ENCODE peak calls at places on chromosomes 2 and 18, in seven cellular contexts. I is brain microvascular endothelial cell, U is dorsolateral prefrontal cortex, L is tibial nerve, X is NT2/D1, T is A549, S is lower lobe of right lung. Q is an unnamed sample.
A peak's percentile ranks its signal among the peaks of the same experiment; 100 is the strongest.

GRCh38 chr2:148022351-148022750 is 1.5 kb downstream of the MBD5 start:
- DNase-seq in I (no peak), U (no peak), L (no peak), X (no peak), T (no peak), S (no peak), Q (no peak)

GRCh38 chr2:240405133-240405532 is 30.3 kb upstream of the GPC1 start:
- DNase-seq in I (no peak), U (no peak), L (no peak), X (no peak), T (no peak), S (no peak), Q (no peak)

GRCh38 chr2:148416248-148416647 is 228.3 kb upstream of the EPC2 start:
- DNase-seq in I (no peak), U (no peak), L (no peak), X (no peak), T (no peak), S (no peak), Q (no peak)

GRCh38 chr18:7000484-7001096 is 117.0 kb downstream of the LAMA1 start:
- DNase-seq in I (peak; percentile 16), U (no peak), L (no peak), X (no peak), T (no peak), S (no peak), Q (no peak)

GRCh38 chr18:3450358-3451107 is 561 bp downstream of the TGIF1 start:
- DNase-seq in I (peak; percentile 74), U (peak; percentile 42), L (peak; percentile 72), X (no peak), T (no peak), S (peak; percentile 81), Q (no peak)

GRCh38 chr2:101545940-101546339 is 71.0 kb upstream of the RFX8 start:
- DNase-seq in I (no peak), U (no peak), L (no peak), X (no peak), T (no peak), S (no peak), Q (no peak)

GRCh38 chr2:144154205-144154604 is 365.7 kb downstream of the ZEB2 start:
- DNase-seq in I (no peak), U (no peak), L (no peak), X (no peak), T (no peak), S (no peak), Q (no peak)

GRCh38 chr2:62071760-62072680 is 123.9 kb upstream of the B3GNT2 start:
- DNase-seq in I (no peak), U (no peak), L (no peak), X (no peak), T (no peak), S (no peak), Q (no peak)

GRCh38 chr2:55063226-55063625 is 13.0 kb upstream of the RTN4 start:
- DNase-seq in I (no peak), U (no peak), L (no peak), X (no peak), T (no peak), S (no peak), Q (no peak)

GRCh38 chr2:230924470-230925341 is at the start of gene GPR55:
- DNase-seq in I (no peak), U (peak; percentile 48), L (no peak), X (no peak), T (peak; percentile 20), S (peak; percentile 48), Q (no peak)

GRCh38 chr18:52334896-52335295 is 5.1 kb upstream of the DCC start:
- DNase-seq in I (peak; percentile 52), U (no peak), L (no peak), X (no peak), T (no peak), S (no peak), Q (peak; percentile 58)

GRCh38 chr18:26864658-26865057 is 849 bp downstream of the AQP4 start:
- DNase-seq in I (no peak), U (no peak), L (no peak), X (no peak), T (no peak), S (no peak), Q (no peak)

GRCh38 chr2:169584005-169584877 is at the start of gene PPIG:
- DNase-seq in I (peak; percentile 84), U (peak; percentile 92), L (peak; percentile 86), X (peak; percentile 87), T (peak; percentile 83), S (peak; percentile 95), Q (peak; percentile 73)
- H3K4me3 ChIP-seq in I (peak within 1 kb of the TSS; percentile 92), U (peak within 1 kb of the TSS; percentile 85), L (peak within 1 kb of the TSS; percentile 77), X (peak within 1 kb of the TSS; percentile 96), T (peak within 1 kb of the TSS; percentile 97), S (peak within 1 kb of the TSS; percentile 89), Q (peak within 1 kb of the TSS; percentile 95)

DNA sequence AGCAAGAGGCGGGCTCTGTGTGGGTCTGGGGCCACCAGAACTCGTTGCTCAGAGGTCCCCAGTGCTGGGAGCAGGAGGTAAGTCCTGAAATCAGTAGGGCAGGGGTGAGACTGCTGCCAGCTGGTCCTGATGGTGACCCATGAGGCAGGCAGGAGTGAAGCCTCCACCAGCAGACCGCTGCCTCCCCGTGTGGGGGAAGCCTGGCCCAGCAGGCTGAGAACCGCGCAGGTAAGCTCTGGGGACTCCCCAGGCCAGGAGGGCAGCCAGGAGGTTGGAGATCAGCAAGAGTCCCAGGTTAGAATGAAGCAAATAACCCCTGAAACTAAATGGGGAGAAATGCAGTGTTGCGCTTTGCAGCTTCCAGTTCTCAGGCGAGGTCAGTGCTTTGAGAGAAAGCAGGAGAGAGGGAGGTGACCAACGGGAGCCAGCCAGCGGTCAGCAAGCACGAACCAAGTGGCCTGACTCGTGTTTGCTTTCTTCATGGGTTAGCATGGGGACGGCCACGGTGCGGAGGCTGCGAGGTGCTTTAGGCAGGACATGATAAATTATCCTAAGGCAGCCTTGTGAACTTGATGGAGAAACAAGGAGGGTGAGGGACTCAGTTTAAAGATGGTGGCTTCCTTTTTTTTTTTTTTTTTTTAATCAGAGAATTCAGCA is 26.2 kb downstream of the INHBB start:
- DNase-seq in I (no peak), U (no peak), L (no peak), X (no peak), T (no peak), S (no peak), Q (no peak)
- H3K4me3 ChIP-seq in I (no peak overlapping the region), U (no peak overlapping the region), L (no peak overlapping the region), X (no peak overlapping the region), T (no peak overlapping the region), S (no peak overlapping the region), Q (no peak overlapping the region)

GRCh38 chr18:28045880-28046279 is 131.1 kb downstream of the CDH2 start:
- DNase-seq in I (no peak), U (no peak), L (no peak), X (no peak), T (no peak), S (no peak), Q (no peak)

GRCh38 chr18:28045176-28045810 is 131.6 kb downstream of the CDH2 start:
- DNase-seq in I (peak; percentile 65), U (no peak), L (no peak), X (no peak), T (no peak), S (no peak), Q (peak; percentile 55)

GRCh38 chr18:28041366-28041765 is 135.6 kb downstream of the CDH2 start:
- DNase-seq in I (peak; percentile 80), U (no peak), L (no peak), X (no peak), T (no peak), S (no peak), Q (no peak)

GRCh38 chr18:28044036-28044435 is 132.9 kb downstream of the CDH2 start:
- DNase-seq in I (no peak), U (no peak), L (no peak), X (no peak), T (no peak), S (no peak), Q (no peak)

DNA sequence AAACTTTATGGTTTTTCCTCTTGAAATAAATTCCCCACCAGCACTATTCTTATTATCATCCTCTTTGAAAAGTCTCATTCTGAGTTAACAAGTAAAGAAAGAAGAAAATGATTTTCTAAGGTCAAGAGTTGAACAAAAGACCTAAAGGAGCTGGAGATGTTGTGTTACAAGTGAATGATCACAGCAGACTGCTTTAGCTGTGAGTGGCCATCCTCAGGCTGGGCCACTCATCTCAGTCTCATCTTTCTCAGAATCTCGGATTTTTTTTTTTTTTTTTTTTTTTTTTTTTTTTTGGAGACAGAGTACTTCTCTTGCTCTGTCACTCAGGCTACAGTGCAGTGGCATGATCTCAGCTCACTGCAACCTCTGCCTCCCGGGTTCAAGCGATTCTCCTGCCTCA is 133.3 kb downstream of the CDH2 start:
- DNase-seq in I (no peak), U (no peak), L (no peak), X (no peak), T (no peak), S (no peak), Q (no peak)
- H3K4me3 ChIP-seq in I (no peak overlapping the region), U (no peak overlapping the region), L (no peak overlapping the region), X (no peak overlapping the region), T (no peak overlapping the region), S (no peak overlapping the region), Q (no peak overlapping the region)

GRCh38 chr2:113173563-113174368 is at the start of gene PSD4:
- DNase-seq in I (no peak), U (no peak), L (no peak), X (no peak), T (no peak), S (peak; percentile 88), Q (no peak)

GRCh38 chr2:113176696-113177355 is 3.1 kb downstream of the PSD4 start:
- DNase-seq in I (no peak), U (no peak), L (no peak), X (no peak), T (no peak), S (no peak), Q (no peak)

GRCh38 chr2:113174369-113174735 is 581 bp downstream of the PSD4 start:
- DNase-seq in I (no peak), U (no peak), L (no peak), X (no peak), T (no peak), S (no peak), Q (no peak)

GRCh38 chr2:113175736-113176695 is 2.2 kb downstream of the PSD4 start:
- DNase-seq in I (no peak), U (no peak), L (no peak), X (no peak), T (no peak), S (no peak), Q (no peak)

GRCh38 chr2:113175101-113175628 is 1.4 kb downstream of the PSD4 start:
- DNase-seq in I (no peak), U (no peak), L (no peak), X (no peak), T (no peak), S (no peak), Q (no peak)
- H3K4me3 ChIP-seq in I (no peak overlapping the region), U (no peak overlapping the region), L (peak overlapping the region; percentile 40), X (no peak overlapping the region), T (no peak overlapping the region), S (peak overlapping the region; percentile 51), Q (no peak overlapping the region)

GRCh38 chr2:41720298-41720697 is 327.5 kb upstream of the PKDCC start:
- DNase-seq in I (no peak), U (no peak), L (no peak), X (no peak), T (no peak), S (no peak), Q (no peak)

GRCh38 chr2:41718703-41719102 is 329.1 kb upstream of the PKDCC start:
- DNase-seq in I (no peak), U (no peak), L (no peak), X (no peak), T (no peak), S (no peak), Q (no peak)

GRCh38 chr2:41717883-41718282 is 329.9 kb upstream of the PKDCC start:
- DNase-seq in I (no peak), U (no peak), L (no peak), X (no peak), T (no peak), S (no peak), Q (no peak)

GRCh38 chr2:41719756-41720155 is 328.1 kb upstream of the PKDCC start:
- DNase-seq in I (no peak), U (no peak), L (no peak), X (no peak), T (no peak), S (no peak), Q (no peak)

GRCh38 chr2:41716497-41716896 is 331.3 kb upstream of the PKDCC start:
- DNase-seq in I (no peak), U (no peak), L (no peak), X (no peak), T (no peak), S (no peak), Q (no peak)
- H3K4me3 ChIP-seq in I (no peak overlapping the region), U (no peak overlapping the region), L (no peak overlapping the region), X (no peak overlapping the region), T (no peak overlapping the region), S (no peak overlapping the region), Q (no peak overlapping the region)

Q was measured in skeletal muscle cell.